ENCODE peak calls at places on chromosomes 11 and 22, in five cellular contexts. Q, L, T, P and G are unnamed samples.
A peak's percentile ranks its signal among the peaks of the same experiment; 100 is the strongest.

GRCh38 chr11:34330653-34331052 is 27.2 kb downstream of the ABTB2 start:
- DNase-seq in Q (no peak), L (no peak), T (no peak), P (no peak), G (no peak)

GRCh38 chr11:86497836-86498235 is 123.1 kb downstream of the CCDC81 start:
- DNase-seq in Q (no peak), L (no peak), T (no peak), P (no peak), G (no peak)

GRCh38 chr11:18064450-18065048 is 18.5 kb upstream of the TPH1 start:
- DNase-seq in Q (no peak), L (peak; percentile 27), T (no peak), P (no peak), G (peak; percentile 58)

GRCh38 chr11:65872555-65873279 is at the start of gene EFEMP2:
- DNase-seq in Q (no peak), L (no peak), T (no peak), P (peak; percentile 65), G (peak; percentile 30)

GRCh38 chr22:48545976-48546375 is 1281.7 kb downstream of the BRD1 start:
- DNase-seq in Q (no peak), L (no peak), T (no peak), P (no peak), G (no peak)

GRCh38 chr22:46064966-46065666 is 85.2 kb upstream of the PPARA start:
- DNase-seq in Q (peak; percentile 32), L (no peak), T (no peak), P (no peak), G (no peak)

GRCh38 chr11:64546176-64546575 is 44.8 kb upstream of the SLC22A12 start:
- DNase-seq in Q (no peak), L (no peak), T (no peak), P (no peak), G (no peak)

GRCh38 chr11:24637520-24637919 is 140.7 kb downstream of the LUZP2 start:
- DNase-seq in Q (no peak), L (no peak), T (no peak), P (no peak), G (no peak)

GRCh38 chr11:39461065-39461464 is 1998.4 kb downstream of the LRRC4C start:
- DNase-seq in Q (no peak), L (no peak), T (no peak), P (no peak), G (no peak)

GRCh38 chr11:59555601-59556114 is 44.3 kb downstream of the OR4D9 start:
- DNase-seq in Q (no peak), L (peak; percentile 24), T (peak; percentile 49), P (no peak), G (no peak)

GRCh38 chr11:85595285-85595884 is 31.8 kb downstream of the DLG2 start:
- DNase-seq in Q (peak; percentile 11), L (peak; percentile 5), T (peak; percentile 6), P (peak; percentile 71), G (peak; percentile 45)

GRCh38 chr11:57777969-57778317 is 16.3 kb downstream of the CTNND1 start:
- DNase-seq in Q (no peak), L (no peak), T (peak; percentile 88), P (peak; percentile 52), G (no peak)

GRCh38 chr11:68598816-68599653 is 85.3 kb upstream of the GAL start:
- DNase-seq in Q (peak; percentile 13), L (no peak), T (no peak), P (peak; percentile 5), G (no peak)

GRCh38 chr22:33274214-33274828 is 216.1 kb upstream of the SYN3 start:
- DNase-seq in Q (no peak), L (no peak), T (no peak), P (peak; percentile 2), G (peak; percentile 12)

GRCh38 chr11:1942541-1943260 is 4.4 kb upstream of the MRPL23 start:
- DNase-seq in Q (no peak), L (no peak), T (no peak), P (no peak), G (no peak)

GRCh38 chr22:25069758-25070461 is 117.4 kb downstream of the KIAA1671 start:
- DNase-seq in Q (no peak), L (no peak), T (no peak), P (no peak), G (no peak)

GRCh38 chr22:19325296-19325950 is 33.9 kb upstream of the CLTCL1 start:
- DNase-seq in Q (no peak), L (no peak), T (no peak), P (peak; percentile 31), G (no peak)

GRCh38 chr11:57480409-57481137 is 20.2 kb downstream of the RTN4RL2 start:
- DNase-seq in Q (no peak), L (peak; percentile 36), T (peak; percentile 100), P (peak; percentile 65), G (peak; percentile 53)

GRCh38 chr22:41656515-41656914 is 32.2 kb downstream of the SNU13 start:
- DNase-seq in Q (no peak), L (no peak), T (no peak), P (peak; percentile 16), G (no peak)